ENCODE peak calls at places on chromosomes 6 and 20, in ten cellular contexts. R, Q, J, S, K, O, B, A, T and G are unnamed samples.

GRCh38 chr6:72952808-72953630 is 272.3 kb downstream of the KHDC1L start:
- DNase-seq in R (no peak), Q (no peak), J (no peak), S (no peak), K (no peak), O (no peak), B (no peak), A (no peak), T (no peak), G (no peak)

GRCh38 chr20:25008388-25009217 is 16.1 kb upstream of the APMAP start:
- DNase-seq in R (no peak), Q (no peak), J (no peak), S (no peak), K (no peak), O (no peak), B (no peak), A (peak), T (peak), G (peak)

GRCh38 chr6:159977242-159978214 is 8.6 kb downstream of the IGF2R start:
- DNase-seq in R (no peak), Q (no peak), J (no peak), S (peak), K (peak), O (no peak), B (no peak), A (no peak), T (no peak), G (no peak)

GRCh38 chr6:101011165-101011564 is 130.0 kb upstream of the ASCC3 start:
- DNase-seq in R (no peak), Q (no peak), J (no peak), S (no peak), K (no peak), O (no peak), B (peak), A (no peak), T (peak), G (no peak)

GRCh38 chr6:25193147-25193864 is 85.9 kb upstream of the CARMIL1 start:
- DNase-seq in R (peak), Q (no peak), J (no peak), S (peak), K (peak), O (no peak), B (no peak), A (no peak), T (no peak), G (no peak)

GRCh38 chr20:49937023-49937929 is 1.1 kb downstream of the RNF114 start:
- DNase-seq in R (no peak), Q (no peak), J (no peak), S (no peak), K (no peak), O (no peak), B (no peak), A (no peak), T (peak), G (no peak)

GRCh38 chr6:4906293-4906941 is 97.4 kb downstream of the RPP40 start:
- DNase-seq in R (no peak), Q (no peak), J (no peak), S (no peak), K (no peak), O (no peak), B (no peak), A (no peak), T (no peak), G (no peak)

GRCh38 chr20:24646331-24646730 is 176.9 kb downstream of the SYNDIG1 start:
- DNase-seq in R (no peak), Q (no peak), J (no peak), S (no peak), K (no peak), O (no peak), B (no peak), A (no peak), T (peak), G (no peak)

GRCh38 chr20:49687595-49688567 is 25.8 kb downstream of the B4GALT5 start:
- DNase-seq in R (no peak), Q (no peak), J (peak), S (no peak), K (no peak), O (no peak), B (no peak), A (no peak), T (no peak), G (no peak)

GRCh38 chr6:99002826-99003225 is 55.1 kb upstream of the FBXL4 start:
- DNase-seq in R (no peak), Q (no peak), J (no peak), S (no peak), K (no peak), O (no peak), B (no peak), A (no peak), T (no peak), G (no peak)

GRCh38 chr6:134938896-134939295 is 11.0 kb downstream of the ALDH8A1 start:
- DNase-seq in R (no peak), Q (peak), J (no peak), S (no peak), K (no peak), O (peak), B (peak), A (no peak), T (no peak), G (no peak)

GRCh38 chr20:38452880-38453624 is 17.9 kb upstream of the SNHG17 start:
- DNase-seq in R (peak), Q (no peak), J (no peak), S (peak), K (no peak), O (no peak), B (no peak), A (peak), T (no peak), G (no peak)

GRCh38 chr6:92043782-92044181 is 1375.6 kb downstream of the EPHA7 start:
- DNase-seq in R (no peak), Q (no peak), J (no peak), S (no peak), K (no peak), O (no peak), B (no peak), A (no peak), T (no peak), G (no peak)

GRCh38 chr20:4720977-4721349 is 746 bp upstream of the PRND start:
- DNase-seq in R (no peak), Q (no peak), J (no peak), S (no peak), K (peak), O (no peak), B (no peak), A (no peak), T (no peak), G (no peak)

GRCh38 chr20:34527016-34527415 is 10.8 kb downstream of the DYNLRB1 start:
- DNase-seq in R (no peak), Q (no peak), J (no peak), S (no peak), K (no peak), O (no peak), B (no peak), A (no peak), T (peak), G (no peak)

DNA sequence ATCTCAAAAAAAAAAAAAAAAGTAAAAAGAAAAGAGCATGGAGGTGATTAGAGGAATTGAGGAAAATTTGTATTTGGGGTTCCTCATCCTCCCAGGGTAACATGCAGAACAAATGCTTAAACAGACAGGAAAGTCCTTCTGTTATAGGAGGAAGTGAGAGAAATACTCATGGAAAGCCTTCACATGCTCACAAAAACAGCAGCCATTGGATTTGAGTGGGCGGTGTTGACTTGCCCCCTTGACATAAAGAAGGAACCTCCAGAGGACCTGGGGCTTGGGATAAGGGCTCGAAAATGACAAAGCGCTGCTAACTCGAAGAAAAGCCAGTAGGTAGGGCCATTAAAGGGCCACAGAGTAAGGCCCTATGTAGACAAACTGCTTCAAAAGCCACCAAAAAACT is 17.5 kb upstream of the SAMHD1 start:
- DNase-seq in R (no peak), Q (no peak), J (no peak), S (no peak), K (no peak), O (no peak), B (no peak), A (no peak), T (no peak), G (no peak)
- H3K27ac ChIP-seq in R (no peak), Q (peak), J (peak), S (no peak), K (no peak), O (peak), B (peak), A (no peak), T (peak), G (no peak)

GRCh38 chr6:87183687-87184086 is 28.3 kb downstream of the ZNF292 start:
- DNase-seq in R (no peak), Q (no peak), J (no peak), S (no peak), K (no peak), O (no peak), B (no peak), A (no peak), T (no peak), G (no peak)

GRCh38 chr6:87181903-87182302 is 26.5 kb downstream of the ZNF292 start:
- DNase-seq in R (no peak), Q (no peak), J (no peak), S (no peak), K (no peak), O (no peak), B (no peak), A (no peak), T (no peak), G (no peak)

GRCh38 chr6:87182321-87182720 is 27.0 kb downstream of the ZNF292 start:
- DNase-seq in R (no peak), Q (no peak), J (no peak), S (no peak), K (no peak), O (no peak), B (no peak), A (no peak), T (no peak), G (no peak)

GRCh38 chr6:87182940-87183339 is 27.6 kb downstream of the ZNF292 start:
- DNase-seq in R (no peak), Q (no peak), J (no peak), S (no peak), K (no peak), O (no peak), B (no peak), A (no peak), T (no peak), G (no peak)

GRCh38 chr6:87180105-87180504 is 24.7 kb downstream of the ZNF292 start:
- DNase-seq in R (no peak), Q (no peak), J (no peak), S (no peak), K (no peak), O (no peak), B (no peak), A (no peak), T (no peak), G (no peak)
- H3K27ac ChIP-seq in R (no peak), Q (no peak), J (no peak), S (no peak), K (no peak), O (no peak), B (no peak), A (no peak), T (no peak), G (no peak)

DNA sequence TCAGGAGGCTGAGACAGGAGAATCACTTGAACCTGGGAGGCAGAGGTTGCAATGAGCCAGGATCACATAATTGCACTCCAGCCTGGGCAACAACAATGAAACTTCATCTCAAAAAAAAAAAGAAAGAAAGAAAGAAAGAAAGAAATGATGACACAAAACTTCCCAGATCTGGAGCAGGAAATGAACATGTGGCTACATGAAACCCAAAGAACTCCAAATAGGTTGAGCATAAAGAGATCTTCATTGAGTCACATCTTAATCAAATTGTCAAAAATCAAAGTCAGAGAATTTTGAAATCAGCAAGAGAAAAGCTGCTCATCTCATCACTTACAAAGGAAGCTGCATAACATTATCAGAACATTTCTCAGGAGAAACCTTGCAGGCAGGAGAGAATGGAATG is 247.0 kb downstream of the IBTK start:
- DNase-seq in R (no peak), Q (no peak), J (no peak), S (no peak), K (no peak), O (no peak), B (no peak), A (no peak), T (no peak), G (no peak)
- H3K27ac ChIP-seq in R (no peak), Q (no peak), J (no peak), S (no peak), K (no peak), O (no peak), B (no peak), A (no peak), T (no peak), G (no peak)

GRCh38 chr6:132715204-132715603 is 1.3 kb upstream of the VNN1 start:
- DNase-seq in R (peak), Q (no peak), J (peak), S (peak), K (no peak), O (no peak), B (no peak), A (no peak), T (peak), G (no peak)

GRCh38 chr6:132713355-132714134 is at the start of gene VNN1:
- DNase-seq in R (no peak), Q (no peak), J (peak), S (no peak), K (no peak), O (no peak), B (no peak), A (no peak), T (peak), G (peak)

GRCh38 chr6:132712366-132712765 is 1.5 kb downstream of the VNN1 start:
- DNase-seq in R (no peak), Q (no peak), J (no peak), S (no peak), K (no peak), O (no peak), B (no peak), A (no peak), T (no peak), G (no peak)

GRCh38 chr6:132716238-132716637 is 2.4 kb upstream of the VNN1 start:
- DNase-seq in R (no peak), Q (no peak), J (peak), S (no peak), K (no peak), O (no peak), B (no peak), A (no peak), T (no peak), G (no peak)

DNA sequence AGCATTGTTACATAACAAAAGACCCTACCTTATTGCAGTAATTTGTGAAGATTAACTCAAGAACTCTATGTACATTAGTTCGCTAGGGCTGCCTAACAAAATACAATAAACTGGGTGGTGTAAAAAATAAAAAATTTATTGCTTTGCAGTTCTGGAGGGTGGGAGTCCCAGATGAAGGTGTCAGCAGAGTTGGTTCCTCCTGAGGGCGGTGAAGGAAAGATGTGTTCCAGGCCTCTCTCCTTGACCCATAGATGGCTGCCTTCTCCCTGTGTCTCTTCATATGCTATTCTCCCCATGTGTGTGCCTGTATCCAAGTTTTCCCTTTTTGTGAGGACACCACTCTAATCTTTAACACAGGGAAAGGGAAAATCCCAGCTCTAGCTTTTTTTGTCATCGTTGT is 305 bp upstream of the VNN1 start:
- DNase-seq in R (no peak), Q (no peak), J (no peak), S (no peak), K (no peak), O (no peak), B (no peak), A (no peak), T (no peak), G (no peak)
- H3K27ac ChIP-seq in R (no peak), Q (no peak), J (peak), S (no peak), K (no peak), O (no peak), B (no peak), A (no peak), T (peak), G (no peak)